ENCODE peak calls at places on chromosome 1, in six cellular contexts. I, R, K, T, C and V are unnamed samples.

GRCh38 chr1:152961201-152961891 is 9.1 kb upstream of the SPRR4 start:
- DNase-seq in I (no peak), R (no peak), K (no peak), T (no peak), C (no peak), V (no peak)

GRCh38 chr1:150981177-150981804 is 801 bp upstream of the ANXA9 start:
- DNase-seq in I (no peak), R (no peak), K (no peak), T (peak), C (peak), V (no peak)

GRCh38 chr1:16721871-16722641 is 18.3 kb upstream of the RNU1-4 start:
- DNase-seq in I (no peak), R (no peak), K (no peak), T (no peak), C (no peak), V (no peak)

GRCh38 chr1:27891196-27891889 is 19.0 kb downstream of the THEMIS2 start:
- DNase-seq in I (peak), R (no peak), K (no peak), T (no peak), C (no peak), V (peak)

GRCh38 chr1:30927448-30927847 is 18.9 kb upstream of the SDC3 start:
- DNase-seq in I (no peak), R (no peak), K (no peak), T (no peak), C (no peak), V (no peak)

GRCh38 chr1:27436204-27437159 is 44.1 kb downstream of the GPR3 start:
- DNase-seq in I (no peak), R (peak), K (peak), T (no peak), C (no peak), V (no peak)

GRCh38 chr1:187203257-187203656 is 374.5 kb downstream of the PLA2G4A start:
- DNase-seq in I (no peak), R (no peak), K (peak), T (no peak), C (no peak), V (no peak)

GRCh38 chr1:187471555-187471954 is 642.8 kb downstream of the PLA2G4A start:
- DNase-seq in I (no peak), R (no peak), K (no peak), T (no peak), C (no peak), V (no peak)

GRCh38 chr1:2044510-2045319 is 5.5 kb upstream of the PRKCZ start:
- DNase-seq in I (no peak), R (peak), K (peak), T (peak), C (peak), V (no peak)
- H3K4me3 ChIP-seq in I (no peak), R (peak), K (peak), T (no peak), C (peak), V (no peak)

GRCh38 chr1:167703557-167703956 is 18.2 kb upstream of the MPZL1 start:
- DNase-seq in I (no peak), R (no peak), K (no peak), T (no peak), C (no peak), V (no peak)
- TF ChIP-seq CTCF in I (no peak), R (no peak), K (no peak), T (no peak), C (no peak), V (no peak)

GRCh38 chr1:154579382-154579781 is 11.8 kb downstream of the CHRNB2 start:
- DNase-seq in I (no peak), R (no peak), K (no peak), T (no peak), C (no peak), V (no peak)

GRCh38 chr1:154586231-154586630 is 18.7 kb downstream of the CHRNB2 start:
- DNase-seq in I (no peak), R (no peak), K (no peak), T (no peak), C (no peak), V (no peak)

GRCh38 chr1:154583691-154584212 is 16.2 kb downstream of the CHRNB2 start:
- DNase-seq in I (no peak), R (no peak), K (no peak), T (no peak), C (no peak), V (no peak)

GRCh38 chr1:154584267-154584994 is 16.9 kb downstream of the CHRNB2 start:
- DNase-seq in I (no peak), R (no peak), K (no peak), T (no peak), C (no peak), V (no peak)

GRCh38 chr1:154582885-154583284 is 15.3 kb downstream of the CHRNB2 start:
- DNase-seq in I (no peak), R (no peak), K (no peak), T (no peak), C (no peak), V (no peak)
- H3K4me3 ChIP-seq in I (no peak), R (no peak), K (no peak), T (no peak), C (no peak), V (no peak)

GRCh38 chr1:48680411-48681035 is 96.2 kb downstream of the BEND5 start:
- DNase-seq in I (no peak), R (no peak), K (no peak), T (no peak), C (no peak), V (no peak)
- TF ChIP-seq CTCF in I (peak), R (no peak), K (no peak), T (no peak), C (no peak), V (no peak)

GRCh38 chr1:214187933-214188332 is 93.0 kb upstream of the SMYD2 start:
- DNase-seq in I (no peak), R (no peak), K (no peak), T (no peak), C (no peak), V (no peak)
- H3K4me3 ChIP-seq in I (no peak), R (no peak), K (no peak), T (no peak), C (no peak), V (no peak)

GRCh38 chr1:19971657-19972056 is 7.8 kb downstream of the PLA2G2A start:
- DNase-seq in I (no peak), R (no peak), K (no peak), T (no peak), C (no peak), V (no peak)

GRCh38 chr1:19976317-19977003 is 3.0 kb downstream of the PLA2G2A start:
- DNase-seq in I (no peak), R (no peak), K (no peak), T (no peak), C (no peak), V (no peak)

GRCh38 chr1:19978143-19978542 is 1.3 kb downstream of the PLA2G2A start:
- DNase-seq in I (no peak), R (no peak), K (no peak), T (no peak), C (no peak), V (no peak)

GRCh38 chr1:19975423-19976193 is 3.8 kb downstream of the PLA2G2A start:
- DNase-seq in I (no peak), R (no peak), K (no peak), T (no peak), C (no peak), V (no peak)

GRCh38 chr1:19974822-19975416 is 4.5 kb downstream of the PLA2G2A start:
- DNase-seq in I (no peak), R (peak), K (peak), T (peak), C (no peak), V (no peak)
- TF ChIP-seq CTCF in I (peak), R (peak), K (peak), T (peak), C (peak), V (peak)

DNA sequence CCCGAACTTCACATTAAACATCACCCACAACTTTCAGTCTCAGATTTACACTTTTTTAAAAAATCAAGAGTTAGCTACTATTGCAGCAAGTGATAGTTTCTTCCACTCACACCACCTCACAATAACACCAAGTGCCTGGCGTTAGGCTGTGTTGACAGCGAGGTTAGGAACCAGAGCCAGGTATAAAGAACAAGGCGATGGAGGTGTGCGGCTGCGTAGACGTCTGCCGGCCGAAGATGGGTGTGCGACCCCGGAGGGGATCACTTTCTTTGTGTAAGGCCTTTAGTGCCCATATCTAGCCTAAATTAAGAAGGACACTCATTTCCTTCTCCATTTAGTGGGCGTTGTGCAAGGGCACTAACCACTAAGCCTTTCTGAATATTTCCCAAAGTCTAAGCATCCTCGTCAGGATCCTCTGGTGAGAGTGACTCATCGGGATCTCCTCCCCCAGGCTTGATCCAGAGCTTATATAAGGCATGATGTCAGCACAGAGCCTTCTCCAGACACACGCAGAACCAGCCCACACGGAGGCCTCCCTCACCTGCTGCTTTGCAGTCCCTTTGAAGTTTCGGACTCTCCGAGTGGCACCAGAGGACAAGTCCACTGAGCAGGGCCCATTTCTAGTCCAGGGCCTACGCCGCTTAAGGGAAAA is 11.8 kb downstream of the NHLH2 start:
- DNase-seq in I (no peak), R (no peak), K (no peak), T (no peak), C (peak), V (no peak)
- H3K4me3 ChIP-seq in I (no peak), R (peak), K (no peak), T (no peak), C (no peak), V (no peak)

DNA sequence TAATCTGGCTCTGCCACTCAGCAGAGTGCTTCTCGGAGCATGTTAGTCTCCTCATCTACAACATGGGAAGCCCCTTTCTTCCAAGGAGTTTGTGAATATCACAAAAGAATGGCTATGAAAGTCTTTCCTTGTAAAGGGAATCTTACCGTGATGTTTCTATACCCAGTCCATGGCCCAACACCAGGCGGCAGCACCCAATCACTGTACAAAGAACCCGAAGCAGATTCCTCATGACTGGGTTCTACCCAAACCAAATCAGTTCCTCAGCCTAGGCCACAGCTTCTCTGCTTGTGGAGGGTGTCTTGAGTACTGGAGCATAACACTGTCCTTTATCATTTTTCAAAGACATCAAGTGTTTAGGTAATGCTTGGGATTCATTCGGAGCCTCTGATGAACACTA is 16.6 kb upstream of the SLFNL1 start:
- DNase-seq in I (no peak), R (no peak), K (no peak), T (no peak), C (no peak), V (no peak)
- TF ChIP-seq CTCF in I (no peak), R (no peak), K (peak), T (peak), C (no peak), V (no peak)